ENCODE peak calls at places on chromosomes 3 and 15, in four cellular contexts. Z, K, W and J are unnamed samples.

GRCh38 chr3:138369151-138369900 is 20.9 kb downstream of the MRAS start:
- DNase-seq in W (no peak), Z (no peak), K (no peak), J (no peak)

GRCh38 chr3:108132727-108133373 is 42.0 kb upstream of the CD47 start:
- DNase-seq in Z (no peak), W (no peak), K (no peak), J (no peak)

GRCh38 chr3:34947849-34948248 is 691.5 kb upstream of the ARPP21 start:
- DNase-seq in W (no peak), K (no peak), Z (no peak), J (no peak)

GRCh38 chr3:19065027-19065426 is 83.3 kb upstream of the KCNH8 start:
- DNase-seq in Z (no peak), K (no peak), W (no peak), J (peak; percentile 70)

GRCh38 chr3:45972534-45973402 is 22.9 kb downstream of the FYCO1 start:
- DNase-seq in Z (no peak), W (no peak), K (no peak), J (peak; percentile 9)

GRCh38 chr3:146598486-146598885 is 6.7 kb downstream of the PLSCR5 start:
- DNase-seq in Z (no peak), W (no peak), K (no peak), J (no peak)

GRCh38 chr3:184099806-184100686 is 3.2 kb downstream of the HTR3E start:
- DNase-seq in K (no peak), W (no peak), Z (no peak), J (no peak)

GRCh38 chr3:129324855-129325254 is 46.2 kb downstream of the HMCES start:
- DNase-seq in W (no peak), K (no peak), Z (no peak), J (no peak)

GRCh38 chr3:126509565-126510322 is 7.8 kb downstream of the UROC1 start:
- DNase-seq in K (no peak), W (peak; percentile 15), Z (no peak), J (no peak)

GRCh38 chr15:39204031-39204430 is 376.8 kb upstream of the THBS1 start:
- DNase-seq in Z (no peak), K (no peak), W (no peak), J (no peak)

GRCh38 chr15:101637549-101638318 is 14.4 kb downstream of the TM2D3 start:
- DNase-seq in W (no peak), Z (no peak), K (no peak), J (no peak)

GRCh38 chr3:29705906-29706507 is 425.1 kb downstream of the RBMS3 start:
- DNase-seq in Z (no peak), K (no peak), W (no peak), J (no peak)

GRCh38 chr15:51133140-51133630 is 38.5 kb upstream of the TNFAIP8L3 start:
- DNase-seq in K (no peak), Z (no peak), W (no peak), J (no peak)

GRCh38 chr15:77819841-77820728 is 187.4 kb upstream of the LINGO1 start:
- DNase-seq in Z (no peak), K (no peak), W (no peak), J (no peak)

GRCh38 chr3:86949850-86950249 is 41.1 kb downstream of the VGLL3 start:
- DNase-seq in K (no peak), W (no peak), Z (no peak), J (no peak)

GRCh38 chr3:106423321-106424225 is 554.8 kb upstream of the CBLB start:
- DNase-seq in Z (no peak), K (no peak), W (no peak), J (no peak)

GRCh38 chr3:172209333-172210321 is 170.2 kb downstream of the FNDC3B start:
- DNase-seq in Z (no peak), K (no peak), W (no peak), J (no peak)

GRCh38 chr3:127911421-127911931 is 3.6 kb upstream of the KBTBD12 start:
- DNase-seq in Z (no peak), K (no peak), W (no peak), J (no peak)

GRCh38 chr3:189237516-189237915 is 65.7 kb downstream of the TPRG1 start:
- DNase-seq in K (no peak), W (no peak), Z (no peak), J (no peak)

GRCh38 chr15:74541494-74542191 is 623 bp downstream of the ARID3B start:
- DNase-seq in Z (no peak), W (no peak), K (no peak), J (no peak)

GRCh38 chr3:88000853-88001252 is 58.0 kb downstream of the CGGBP1 start:
- DNase-seq in Z (no peak), K (no peak), W (no peak), J (no peak)

GRCh38 chr15:78061963-78062427 is 15.5 kb downstream of the TBC1D2B start:
- DNase-seq in Z (no peak), W (no peak), K (no peak), J (no peak)

GRCh38 chr3:143307613-143308183 is 188.1 kb downstream of the CHST2 start:
- DNase-seq in K (no peak), W (no peak), Z (no peak), J (no peak)